ENCODE peak calls at places on chromosome 9, in eight cellular contexts. O is ELF-1; S is CD4-positive, CD25-positive, alpha-beta regulatory T cell; E is A549; R is mesothelial cell of epicardium; N is caudate nucleus; L is HT1080; B is NCI-H1436. G is an unnamed sample.

GRCh38 chr9:132018957-132019405 is 60.7 kb downstream of the MED27 start:
- DNase-seq in O (no peak), S (no peak), E (no peak), R (no peak), N (no peak), L (peak), B (no peak), G (no peak)

GRCh38 chr9:134533850-134534585 is 107.6 kb upstream of the COL5A1 start:
- DNase-seq in O (no peak), S (no peak), E (no peak), R (no peak), N (no peak), L (peak), B (no peak), G (no peak)

GRCh38 chr9:9973062-9973461 is 639.7 kb downstream of the PTPRD start:
- DNase-seq in O (no peak), S (no peak), E (no peak), R (no peak), N (no peak), L (no peak), B (no peak), G (no peak)

GRCh38 chr9:115395511-115396021 is 277.6 kb upstream of the TNC start:
- DNase-seq in O (no peak), S (no peak), E (no peak), R (no peak), N (no peak), L (no peak), B (no peak), G (no peak)

GRCh38 chr9:121667214-121667613 is 15.8 kb downstream of the DAB2IP start:
- DNase-seq in O (no peak), S (no peak), E (no peak), R (no peak), N (no peak), L (no peak), B (no peak), G (no peak)

GRCh38 chr9:89309608-89310485 is 1.1 kb upstream of the CKS2 start:
- DNase-seq in O (peak), S (peak), E (no peak), R (no peak), N (no peak), L (peak), B (no peak), G (peak)

GRCh38 chr9:31034311-31034710 is 1350.1 kb upstream of the ACO1 start:
- DNase-seq in O (no peak), S (no peak), E (no peak), R (no peak), N (no peak), L (no peak), B (no peak), G (no peak)

GRCh38 chr9:7118653-7119052 is 360.9 kb downstream of the KDM4C start:
- DNase-seq in O (no peak), S (no peak), E (peak), R (no peak), N (no peak), L (no peak), B (no peak), G (no peak)

GRCh38 chr9:86649913-86650312 is 295.7 kb upstream of the TUT7 start:
- DNase-seq in O (no peak), S (no peak), E (no peak), R (no peak), N (no peak), L (no peak), B (no peak), G (no peak)

GRCh38 chr9:71285191-71285656 is 163.8 kb upstream of the TRPM3 start:
- DNase-seq in O (peak), S (peak), E (peak), R (no peak), N (no peak), L (peak), B (peak), G (peak)

GRCh38 chr9:98182069-98182820 is 10.2 kb downstream of the CORO2A start:
- DNase-seq in O (peak), S (no peak), E (no peak), R (no peak), N (no peak), L (no peak), B (no peak), G (no peak)

GRCh38 chr9:91234523-91234922 is 127.2 kb downstream of the AUH start:
- DNase-seq in O (no peak), S (peak), E (no peak), R (no peak), N (no peak), L (no peak), B (no peak), G (no peak)

GRCh38 chr9:135399000-135399649 is 80.5 kb upstream of the PPP1R26 start:
- DNase-seq in O (no peak), S (no peak), E (no peak), R (no peak), N (no peak), L (no peak), B (no peak), G (no peak)

GRCh38 chr9:121485618-121486531 is 13.8 kb downstream of the GGTA1 start:
- DNase-seq in O (no peak), S (no peak), E (no peak), R (no peak), N (no peak), L (no peak), B (no peak), G (no peak)

GRCh38 chr9:18296702-18297531 is 177.0 kb upstream of the ADAMTSL1 start:
- DNase-seq in O (no peak), S (no peak), E (no peak), R (no peak), N (no peak), L (peak), B (no peak), G (no peak)

GRCh38 chr9:99560561-99560960 is 261.1 kb upstream of the NR4A3 start:
- DNase-seq in O (no peak), S (no peak), E (no peak), R (no peak), N (no peak), L (no peak), B (no peak), G (no peak)

GRCh38 chr9:14183001-14183400 is 130.9 kb downstream of the NFIB start:
- DNase-seq in O (no peak), S (no peak), E (no peak), R (no peak), N (no peak), L (no peak), B (no peak), G (no peak)

GRCh38 chr9:69758001-69758730 is 1.6 kb downstream of the PTAR1 start:
- DNase-seq in O (no peak), S (peak), E (no peak), R (no peak), N (no peak), L (peak), B (no peak), G (no peak)

GRCh38 chr9:100577776-100578448 is at the start of gene CAVIN4:
- DNase-seq in O (no peak), S (no peak), E (no peak), R (no peak), N (no peak), L (no peak), B (no peak), G (no peak)

GRCh38 chr9:121455527-121456239 is 44.0 kb downstream of the GGTA1 start:
- DNase-seq in O (no peak), S (peak), E (no peak), R (no peak), N (no peak), L (peak), B (no peak), G (no peak)

GRCh38 chr9:131226226-131226625 is 50.1 kb downstream of the FAM78A start:
- DNase-seq in O (no peak), S (no peak), E (peak), R (no peak), N (no peak), L (no peak), B (no peak), G (no peak)

GRCh38 chr9:98751210-98751609 is 42.5 kb upstream of the GABBR2 start:
- DNase-seq in O (no peak), S (no peak), E (no peak), R (no peak), N (no peak), L (no peak), B (no peak), G (no peak)

GRCh38 chr9:107312651-107313050 is 29.6 kb downstream of the RAD23B start:
- DNase-seq in O (peak), S (no peak), E (no peak), R (no peak), N (no peak), L (no peak), B (no peak), G (no peak)

G was measured in endodermal cell.